ENCODE peak calls at places on chromosomes 12 and 14, in four cellular contexts. One of them, this sample, is unnamed.

GRCh38 chr14:66009104-66009503 is 477.1 kb upstream of the CCDC196 start:
- DNase-seq in K562: no peak
- DNase-seq in HepG2: no peak
- DNase-seq in GM12878: no peak
- DNase-seq in this sample: no peak

GRCh38 chr12:11652351-11653040 is 3.0 kb downstream of the ETV6 start:
- DNase-seq in GM12878: peak; percentile 71
- DNase-seq in HepG2: no peak
- DNase-seq in K562: peak; percentile 29
- DNase-seq in this sample: no peak

GRCh38 chr12:50820177-50820576 is 22.5 kb upstream of the TMPRSS12 start:
- DNase-seq in GM12878: no peak
- DNase-seq in K562: no peak
- DNase-seq in HepG2: no peak
- DNase-seq in this sample: no peak

GRCh38 chr12:132356686-132357622 is 27.6 kb upstream of the GALNT9 start:
- DNase-seq in K562: peak; percentile 23
- DNase-seq in GM12878: no peak
- DNase-seq in HepG2: no peak
- DNase-seq in this sample: peak; percentile 40

GRCh38 chr12:7907009-7907408 is 29.0 kb downstream of the SLC2A3 start:
- DNase-seq in K562: peak; percentile 74
- DNase-seq in GM12878: no peak
- DNase-seq in HepG2: peak; percentile 97
- DNase-seq in this sample: peak; percentile 63

GRCh38 chr12:31574803-31575573 is 15.9 kb downstream of the DENND5B start:
- DNase-seq in HepG2: peak; percentile 23
- DNase-seq in K562: no peak
- DNase-seq in GM12878: no peak
- DNase-seq in this sample: no peak

GRCh38 chr14:50600849-50601248 is 40.9 kb downstream of the ATL1 start:
- DNase-seq in GM12878: no peak
- DNase-seq in K562: peak; percentile 6
- DNase-seq in HepG2: peak; percentile 11
- DNase-seq in this sample: no peak

GRCh38 chr12:119012179-119012578 is 30.8 kb downstream of the SRRM4 start:
- DNase-seq in HepG2: no peak
- DNase-seq in K562: no peak
- DNase-seq in GM12878: no peak
- DNase-seq in this sample: no peak

GRCh38 chr12:105041186-105041585 is 43.1 kb downstream of the ALDH1L2 start:
- DNase-seq in K562: no peak
- DNase-seq in GM12878: no peak
- DNase-seq in HepG2: no peak
- DNase-seq in this sample: no peak

GRCh38 chr12:111322336-111323250 is 46.3 kb downstream of the PHETA1 start:
- DNase-seq in K562: no peak
- DNase-seq in HepG2: no peak
- DNase-seq in GM12878: no peak
- DNase-seq in this sample: no peak

GRCh38 chr12:67025543-67026114 is 243.5 kb upstream of the CAND1 start:
- DNase-seq in GM12878: no peak
- DNase-seq in K562: peak; percentile 48
- DNase-seq in HepG2: peak; percentile 25
- DNase-seq in this sample: peak; percentile 74

GRCh38 chr14:23457587-23458445 is 11.7 kb upstream of the NGDN start:
- DNase-seq in GM12878: no peak
- DNase-seq in K562: no peak
- DNase-seq in HepG2: peak; percentile 96
- DNase-seq in this sample: no peak

GRCh38 chr12:65765436-65765813 is 58.9 kb upstream of the HMGA2 start:
- DNase-seq in K562: no peak
- DNase-seq in GM12878: no peak
- DNase-seq in HepG2: no peak
- DNase-seq in this sample: no peak

GRCh38 chr12:115375188-115375991 is 691.4 kb upstream of the TBX3 start:
- DNase-seq in GM12878: peak; percentile 65
- DNase-seq in HepG2: peak; percentile 28
- DNase-seq in K562: no peak
- DNase-seq in this sample: no peak

GRCh38 chr12:9378430-9378835 is 170.2 kb upstream of the PZP start:
- DNase-seq in K562: peak; percentile 35
- DNase-seq in GM12878: no peak
- DNase-seq in HepG2: peak; percentile 50
- DNase-seq in this sample: peak; percentile 54

GRCh38 chr12:41034686-41035085 is 153.4 kb upstream of the PDZRN4 start:
- DNase-seq in HepG2: no peak
- DNase-seq in K562: no peak
- DNase-seq in GM12878: no peak
- DNase-seq in this sample: no peak

GRCh38 chr14:68705741-68706283 is 87.1 kb downstream of the ZFP36L1 start:
- DNase-seq in GM12878: no peak
- DNase-seq in K562: no peak
- DNase-seq in HepG2: no peak
- DNase-seq in this sample: no peak

GRCh38 chr12:122282066-122282465 is 15.8 kb upstream of the VPS33A start:
- DNase-seq in GM12878: no peak
- DNase-seq in HepG2: no peak
- DNase-seq in K562: no peak
- DNase-seq in this sample: no peak

DNA sequence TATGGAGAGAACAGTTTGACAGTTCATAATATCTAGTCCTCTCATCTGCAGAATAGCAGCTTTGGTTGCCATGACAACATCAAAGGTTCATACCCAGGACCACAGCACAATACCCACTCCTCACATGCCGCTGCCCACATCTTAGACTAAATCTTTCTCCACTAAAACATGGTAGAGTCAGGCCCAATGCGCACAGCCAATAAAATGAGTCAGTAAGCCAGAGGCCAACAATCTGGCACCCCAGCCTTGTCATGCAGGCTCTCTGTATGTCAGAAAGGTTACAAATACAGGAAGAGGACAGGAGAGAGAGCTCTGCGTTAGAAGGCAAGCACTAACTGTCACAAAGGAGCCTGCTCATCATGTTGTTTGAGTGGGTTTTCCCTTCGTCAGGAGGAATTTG is 70.5 kb downstream of the KCNK10 start:
- DNase-seq in GM12878: no peak
- DNase-seq in K562: no peak
- DNase-seq in HepG2: no peak
- DNase-seq in this sample: no peak
- TF ChIP-seq BHLHE40 in GM12878: no peak
- TF ChIP-seq BHLHE40 in K562: no peak
- TF ChIP-seq BHLHE40 in HepG2: no peak
- TF ChIP-seq BHLHE40 in this sample: no peak

GRCh38 chr14:102233081-102233480 is 71.9 kb downstream of the MOK start:
- DNase-seq in GM12878: no peak
- DNase-seq in HepG2: no peak
- DNase-seq in K562: no peak
- DNase-seq in this sample: no peak
- TF ChIP-seq SP1 in GM12878: no peak
- TF ChIP-seq SP1 in HepG2: no peak
- TF ChIP-seq SP1 in K562: no peak
- TF ChIP-seq SP1 in this sample: no peak

GRCh38 chr12:3123729-3124128 is 46.5 kb downstream of the TSPAN9 start:
- DNase-seq in HepG2: no peak
- DNase-seq in K562: no peak
- DNase-seq in GM12878: no peak
- DNase-seq in this sample: no peak

GRCh38 chr12:3120701-3121100 is 43.5 kb downstream of the TSPAN9 start:
- DNase-seq in K562: no peak
- DNase-seq in GM12878: no peak
- DNase-seq in HepG2: no peak
- DNase-seq in this sample: no peak

GRCh38 chr12:3124917-3125316 is 47.7 kb downstream of the TSPAN9 start:
- DNase-seq in K562: no peak
- DNase-seq in HepG2: no peak
- DNase-seq in GM12878: no peak
- DNase-seq in this sample: no peak

GRCh38 chr12:3125674-3126073 is 48.5 kb downstream of the TSPAN9 start:
- DNase-seq in HepG2: no peak
- DNase-seq in K562: no peak
- DNase-seq in GM12878: no peak
- DNase-seq in this sample: no peak

GRCh38 chr12:3122841-3123678 is 45.9 kb downstream of the TSPAN9 start:
- DNase-seq in HepG2: no peak
- DNase-seq in K562: no peak
- DNase-seq in GM12878: no peak
- DNase-seq in this sample: no peak
- TF ChIP-seq BHLHE40 in HepG2: no peak
- TF ChIP-seq BHLHE40 in K562: no peak
- TF ChIP-seq BHLHE40 in GM12878: no peak
- TF ChIP-seq BHLHE40 in this sample: no peak

DNA sequence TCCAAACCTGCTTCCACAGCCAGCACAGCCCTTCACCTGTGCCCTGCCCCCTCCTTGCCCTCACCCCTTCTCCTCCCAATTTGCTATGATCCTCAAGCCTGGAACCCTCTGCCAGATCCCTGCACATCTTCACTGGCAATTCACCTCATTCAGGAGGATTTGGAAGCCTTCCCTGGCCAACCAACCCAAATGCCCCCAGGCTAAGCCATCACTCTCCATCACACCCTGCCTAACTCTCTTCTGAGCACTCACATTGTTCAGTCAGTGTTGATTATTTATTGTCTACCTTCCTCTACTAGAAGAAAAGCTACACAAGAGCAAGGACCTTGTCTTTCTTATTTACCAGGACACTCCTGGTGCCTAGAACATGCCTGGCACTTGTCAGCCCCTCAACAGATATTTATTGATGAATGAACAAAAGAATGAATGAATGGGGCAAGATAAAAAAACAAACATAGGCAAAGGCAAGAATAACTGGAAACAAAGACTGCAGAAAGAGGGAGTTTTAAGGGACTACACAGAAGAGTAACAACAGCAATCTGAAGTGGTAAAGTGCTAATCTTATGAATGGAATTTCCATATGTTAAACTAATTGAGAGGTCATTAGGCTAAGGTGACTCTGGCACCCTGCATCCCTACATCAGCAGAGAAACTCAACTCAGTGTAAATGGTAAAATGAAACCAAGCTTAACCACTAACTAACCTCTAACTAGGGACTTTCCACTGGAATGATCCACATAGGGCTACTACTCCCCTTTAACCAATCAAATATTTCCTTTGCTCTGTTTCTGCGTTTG is 33.4 kb downstream of the TMTC1 start:
- DNase-seq in GM12878: peak; percentile 75
- DNase-seq in HepG2: no peak
- DNase-seq in K562: no peak
- DNase-seq in this sample: no peak
- TF ChIP-seq SP1 in GM12878: no peak
- TF ChIP-seq SP1 in HepG2: no peak
- TF ChIP-seq SP1 in K562: no peak
- TF ChIP-seq SP1 in this sample: no peak

GRCh38 chr12:22657538-22657937 is 32.6 kb downstream of the ETNK1 start:
- DNase-seq in GM12878: no peak
- DNase-seq in HepG2: no peak
- DNase-seq in K562: no peak
- DNase-seq in this sample: no peak

GRCh38 chr12:22653790-22654189 is 28.8 kb downstream of the ETNK1 start:
- DNase-seq in K562: no peak
- DNase-seq in GM12878: no peak
- DNase-seq in HepG2: no peak
- DNase-seq in this sample: no peak

GRCh38 chr12:22656376-22656775 is 31.4 kb downstream of the ETNK1 start:
- DNase-seq in HepG2: no peak
- DNase-seq in K562: no peak
- DNase-seq in GM12878: no peak
- DNase-seq in this sample: no peak

GRCh38 chr12:22658214-22658613 is 33.2 kb downstream of the ETNK1 start:
- DNase-seq in GM12878: no peak
- DNase-seq in K562: no peak
- DNase-seq in HepG2: no peak
- DNase-seq in this sample: no peak

DNA sequence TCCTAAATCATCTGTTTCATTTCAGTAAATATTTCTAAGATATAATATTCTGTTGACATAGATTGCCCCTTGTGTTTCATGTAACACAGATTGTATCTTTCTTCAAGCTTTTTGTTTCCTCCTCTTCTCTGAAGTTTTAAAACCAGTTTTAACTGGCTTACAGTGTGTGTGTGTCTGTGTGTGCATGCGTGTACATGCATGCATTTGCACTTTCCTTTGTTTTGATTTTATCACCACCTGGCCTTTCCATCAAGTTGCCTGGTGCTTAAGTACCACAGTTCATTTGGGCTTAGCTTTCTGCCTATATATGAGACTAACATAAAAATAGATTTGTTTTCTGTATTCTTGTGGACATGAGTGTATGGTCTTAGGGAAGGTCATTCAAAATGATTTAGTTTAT is 31.9 kb downstream of the ETNK1 start:
- DNase-seq in HepG2: no peak
- DNase-seq in K562: no peak
- DNase-seq in GM12878: no peak
- DNase-seq in this sample: no peak
- TF ChIP-seq BHLHE40 in HepG2: no peak
- TF ChIP-seq BHLHE40 in K562: no peak
- TF ChIP-seq BHLHE40 in GM12878: no peak
- TF ChIP-seq BHLHE40 in this sample: no peak

GRCh38 chr14:74324945-74325361 is 22.2 kb upstream of the ABCD4 start:
- DNase-seq in HepG2: peak; percentile 9
- DNase-seq in GM12878: no peak
- DNase-seq in K562: no peak
- DNase-seq in this sample: peak; percentile 65
- TF ChIP-seq SP1 in HepG2: no peak
- TF ChIP-seq SP1 in GM12878: no peak
- TF ChIP-seq SP1 in K562: no peak
- TF ChIP-seq SP1 in this sample: no peak

DNA sequence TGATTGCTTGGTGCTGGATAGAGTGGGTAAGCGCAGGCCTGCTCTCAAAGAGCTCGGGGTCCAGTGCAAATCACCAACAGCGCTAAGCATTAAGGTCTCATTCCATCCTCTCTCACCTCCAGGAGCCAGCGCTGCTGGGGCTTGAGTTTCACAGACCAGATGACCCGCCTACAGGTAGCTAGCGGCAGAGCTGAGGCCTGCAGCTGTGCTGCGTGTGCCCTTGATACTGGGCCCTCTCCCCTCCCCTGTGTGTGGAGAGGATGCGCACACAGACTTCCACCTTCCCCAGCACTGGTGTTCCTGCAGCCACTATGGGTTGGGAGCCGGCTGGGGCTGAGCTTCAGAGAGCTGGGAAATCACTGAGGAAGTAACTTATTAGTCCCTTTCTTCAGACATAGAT is 149.9 kb downstream of the CALM1 start:
- DNase-seq in GM12878: no peak
- DNase-seq in HepG2: no peak
- DNase-seq in K562: no peak
- DNase-seq in this sample: no peak
- TF ChIP-seq BHLHE40 in GM12878: no peak
- TF ChIP-seq BHLHE40 in HepG2: no peak
- TF ChIP-seq BHLHE40 in K562: no peak
- TF ChIP-seq BHLHE40 in this sample: no peak

GRCh38 chr14:54838931-54839512 is 63.6 kb downstream of the GCH1 start:
- DNase-seq in HepG2: no peak
- DNase-seq in K562: no peak
- DNase-seq in GM12878: no peak
- DNase-seq in this sample: no peak
- TF ChIP-seq SP1 in HepG2: no peak
- TF ChIP-seq SP1 in K562: no peak
- TF ChIP-seq SP1 in GM12878: no peak
- TF ChIP-seq SP1 in this sample: no peak

This sample was measured in HEK293T.